ENCODE peak calls at places on chromosomes 3 and 15, in ten cellular contexts. Z is T-cell; L is A549; U is Right ventricle myocardium superior; X is CD4-positive, CD25-positive, alpha-beta regulatory T cell; C is Panc1; E is RWPE2; Q is heart right ventricle; S is aorta; A is Right ventricle myocardium inferior. Y is an unnamed sample.

GRCh38 chr15:73114064-73114463 is 61.8 kb downstream of the NEO1 start:
- ATAC-seq in Z (no peak), L (no peak), U (no peak), X (no peak), C (no peak), E (no peak), Q (no peak), S (no peak), A (no peak), Y (no peak)

GRCh38 chr3:66520716-66521115 is 19.9 kb upstream of the LRIG1 start:
- ATAC-seq in Z (no peak), L (no peak), U (no peak), X (no peak), C (no peak), E (no peak), Q (no peak), S (no peak), A (no peak), Y (no peak)

GRCh38 chr3:57397175-57398026 is 104.9 kb upstream of the ASB14 start:
- ATAC-seq in Z (peak), L (peak), U (peak), X (peak), C (peak), E (peak), Q (peak), S (peak), A (no peak), Y (peak)

GRCh38 chr3:185744997-185745843 is 79.6 kb downstream of the IGF2BP2 start:
- ATAC-seq in Z (no peak), L (no peak), U (no peak), X (no peak), C (peak), E (peak), Q (no peak), S (no peak), A (no peak), Y (peak)

GRCh38 chr3:148962513-148962912 is 28.8 kb upstream of the GYG1 start:
- ATAC-seq in Z (no peak), L (peak), U (no peak), X (no peak), C (peak), E (peak), Q (peak), S (peak), A (peak), Y (no peak)

GRCh38 chr15:88658972-88659931 is 20.4 kb downstream of the ISG20 start:
- ATAC-seq in Z (peak), L (no peak), U (no peak), X (peak), C (no peak), E (peak), Q (peak), S (peak), A (no peak), Y (peak)

GRCh38 chr3:126991366-126992200 is 8.7 kb downstream of the PLXNA1 start:
- ATAC-seq in Z (no peak), L (no peak), U (peak), X (no peak), C (no peak), E (no peak), Q (peak), S (no peak), A (peak), Y (no peak)

GRCh38 chr3:129482721-129483120 is 42.7 kb downstream of the IFT122 start:
- ATAC-seq in Z (no peak), L (no peak), U (no peak), X (no peak), C (peak), E (no peak), Q (no peak), S (no peak), A (no peak), Y (no peak)

Y was measured in activated T-helper 17 cell treated with anti-CD3 and anti-CD28 coated beads, Interleukin-2, amount 50 U/mL, for 72 hours.